ENCODE peak calls at places on chromosomes 1 and 21, in seven cellular contexts. M is upper lobe of left lung, H is breast epithelium, J is stomach, N is GM12892, V is HCT116, W is suprapubic skin. P is an unnamed sample.

GRCh38 chr1:236480758-236481436 is 42.9 kb upstream of the LGALS8 start:
- DNase-seq in M (no peak), H (no peak), J (peak; percentile 69), N (no peak), V (no peak), W (no peak), P (no peak)

GRCh38 chr1:113905435-113905861 is 322 bp downstream of the DCLRE1B start:
- DNase-seq in M (no peak), H (peak; percentile 22), J (peak; percentile 29), N (peak; percentile 30), V (no peak), W (no peak), P (no peak)

GRCh38 chr1:228423399-228424053 is 6.9 kb upstream of the TRIM17 start:
- DNase-seq in M (no peak), H (no peak), J (no peak), N (no peak), V (no peak), W (no peak), P (no peak)

GRCh38 chr1:29653034-29653810 is 416.9 kb downstream of the PTPRU start:
- DNase-seq in M (no peak), H (no peak), J (peak; percentile 10), N (no peak), V (no peak), W (peak; percentile 37), P (peak; percentile 84)

GRCh38 chr1:80534606-80535360 is 1266.0 kb upstream of the ADGRL2 start:
- DNase-seq in M (no peak), H (no peak), J (no peak), N (no peak), V (peak; percentile 55), W (no peak), P (no peak)

GRCh38 chr1:40344597-40344996 is 27.5 kb upstream of the COL9A2 start:
- DNase-seq in M (no peak), H (peak; percentile 27), J (peak; percentile 44), N (no peak), V (no peak), W (no peak), P (no peak)

GRCh38 chr1:33609739-33610138 is 137.3 kb downstream of the ZSCAN20 start:
- DNase-seq in M (no peak), H (no peak), J (no peak), N (no peak), V (no peak), W (no peak), P (peak; percentile 20)

GRCh38 chr1:100463809-100464424 is 74.0 kb upstream of the GPR88 start:
- DNase-seq in M (no peak), H (no peak), J (peak; percentile 63), N (peak; percentile 19), V (peak; percentile 39), W (peak; percentile 80), P (no peak)

DNA sequence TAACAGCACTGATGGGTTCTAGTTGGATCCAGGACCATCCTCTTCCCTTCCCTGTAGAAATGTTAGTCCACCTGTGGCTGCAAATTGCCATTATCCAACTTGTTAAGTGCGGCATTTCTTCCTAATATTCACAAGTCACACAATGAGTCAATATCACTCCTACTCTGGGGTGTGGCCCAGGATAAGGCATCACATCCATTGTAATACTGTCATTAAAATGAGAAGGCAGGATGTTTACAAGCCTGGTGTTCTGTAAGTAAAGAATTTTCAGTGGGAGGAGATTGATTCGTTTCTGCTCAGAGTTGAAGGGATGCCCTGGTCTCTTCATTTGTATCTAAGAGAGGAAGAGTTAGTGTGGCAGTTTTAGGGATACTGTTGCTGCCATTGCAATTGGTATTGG is 18.1 kb upstream of the ARHGAP29 start:
- DNase-seq in M (no peak), H (no peak), J (no peak), N (no peak), V (no peak), W (no peak), P (no peak)
- TF ChIP-seq POLR2AphosphoS5 in M (no peak), H (no peak), J (no peak), N (no peak), V (no peak), W (no peak), P (no peak)

GRCh38 chr1:155974208-155975165 is 3.9 kb downstream of the ARHGEF2 start:
- DNase-seq in M (peak; percentile 32), H (peak; percentile 44), J (no peak), N (no peak), V (no peak), W (no peak), P (no peak)
- TF ChIP-seq POLR2AphosphoS5 in M (no peak), H (no peak), J (no peak), N (peak; percentile 2), V (no peak), W (no peak), P (no peak)

DNA sequence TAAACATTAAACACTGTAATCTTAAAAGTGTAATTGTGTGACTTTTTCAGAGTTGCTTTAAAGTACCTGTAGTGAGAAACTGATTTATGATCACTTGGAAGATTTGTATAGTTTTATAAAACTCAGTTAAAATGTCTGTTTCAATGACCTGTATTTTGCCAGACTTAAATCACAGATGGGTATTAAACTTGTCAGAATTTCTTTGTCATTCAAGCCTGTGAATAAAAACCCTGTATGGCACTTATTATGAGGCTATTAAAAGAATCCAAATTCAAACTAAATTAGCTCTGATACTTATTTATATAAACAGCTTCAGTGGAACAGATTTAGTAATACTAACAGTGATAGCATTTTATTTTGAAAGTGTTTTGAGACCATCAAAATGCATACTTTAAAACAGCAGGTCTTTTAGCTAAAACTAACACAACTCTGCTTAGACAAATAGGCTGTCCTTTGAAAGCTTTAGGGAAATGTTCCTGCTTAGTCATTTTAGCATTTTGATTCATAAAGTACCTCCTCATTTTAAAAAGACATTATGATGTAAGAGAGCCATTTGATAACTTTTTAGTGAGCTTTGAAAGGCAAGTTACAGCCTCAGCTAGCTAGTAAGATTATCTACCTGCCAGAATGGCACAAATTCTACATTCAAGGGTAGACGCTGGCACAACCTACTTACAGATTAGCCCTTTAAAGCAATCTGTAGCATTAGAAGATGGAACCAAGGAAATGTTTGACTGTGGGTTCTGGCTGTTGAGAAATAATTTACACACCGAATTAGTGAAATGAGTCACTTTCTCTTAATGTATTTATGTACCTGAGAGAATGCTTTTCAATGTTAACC is 9.4 kb downstream of the SOD1 start:
- DNase-seq in M (no peak), H (no peak), J (no peak), N (no peak), V (no peak), W (no peak), P (no peak)
- TF ChIP-seq POLR2AphosphoS5 in M (no peak), H (no peak), J (no peak), N (no peak), V (no peak), W (no peak), P (no peak)

DNA sequence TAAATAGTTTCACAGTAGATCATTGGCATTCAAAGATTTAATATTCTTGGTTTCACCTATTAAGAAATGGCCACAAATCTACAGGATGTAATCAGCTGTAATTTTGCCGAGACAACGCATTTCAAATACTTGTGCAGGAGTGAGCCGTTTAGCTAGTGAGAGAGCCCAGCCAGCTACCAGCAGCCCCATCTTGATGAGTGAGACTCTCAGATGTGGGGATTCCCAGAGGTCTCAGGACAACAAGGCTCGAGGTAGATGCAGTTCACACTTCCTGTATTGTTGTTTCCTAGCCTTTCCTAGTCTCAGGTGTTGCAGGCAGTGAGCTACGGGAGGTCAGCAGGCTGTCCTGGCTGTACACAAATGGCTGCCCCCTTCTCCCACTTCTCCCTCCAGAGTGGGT is 108.6 kb downstream of the PBX1 start:
- DNase-seq in M (no peak), H (no peak), J (no peak), N (no peak), V (no peak), W (no peak), P (no peak)
- TF ChIP-seq POLR2AphosphoS5 in M (no peak), H (no peak), J (no peak), N (no peak), V (no peak), W (no peak), P (no peak)

GRCh38 chr1:16905112-16905855 is 9.5 kb downstream of the RNU1-2 start:
- DNase-seq in M (no peak), H (no peak), J (no peak), N (peak; percentile 17), V (peak; percentile 92), W (peak; percentile 83), P (peak; percentile 92)

GRCh38 chr1:16904560-16905111 is 8.9 kb downstream of the RNU1-2 start:
- DNase-seq in M (peak; percentile 97), H (peak; percentile 99), J (peak; percentile 99), N (peak; percentile 78), V (peak; percentile 97), W (peak; percentile 100), P (peak; percentile 100)

GRCh38 chr1:16903458-16903796 is 7.6 kb downstream of the RNU1-2 start:
- DNase-seq in M (no peak), H (no peak), J (no peak), N (no peak), V (no peak), W (no peak), P (no peak)

GRCh38 chr1:16900771-16901170 is 5.0 kb downstream of the RNU1-2 start:
- DNase-seq in M (no peak), H (no peak), J (no peak), N (no peak), V (peak; percentile 28), W (no peak), P (no peak)

DNA sequence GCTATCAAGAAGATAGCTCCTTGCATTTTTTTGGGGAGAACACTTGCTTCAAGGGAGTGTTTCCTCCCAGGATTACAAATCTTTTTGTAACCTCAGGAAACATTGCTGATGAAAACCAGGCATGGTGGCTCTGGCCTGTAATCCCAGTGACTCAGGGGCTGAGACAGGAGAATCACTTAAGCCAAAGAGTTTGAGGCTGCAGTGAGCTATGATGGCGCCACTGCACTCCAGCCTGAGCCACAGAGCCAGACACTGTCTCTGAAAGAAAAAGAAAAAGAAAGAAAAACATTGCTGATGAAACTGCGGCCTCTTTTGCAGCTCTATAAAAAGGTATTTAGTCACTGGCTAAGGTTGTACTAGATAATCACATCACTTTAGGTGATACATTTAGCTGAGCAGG is 7.3 kb downstream of the RNU1-2 start:
- DNase-seq in M (no peak), H (no peak), J (no peak), N (no peak), V (no peak), W (peak; percentile 76), P (no peak)
- TF ChIP-seq POLR2AphosphoS5 in M (no peak), H (no peak), J (no peak), N (no peak), V (no peak), W (no peak), P (no peak)

P was measured in vagina.